ENCODE peak calls at places on chromosomes 2 and 18, in nine cellular contexts. One of them, this sample, is unnamed.

GRCh38 chr2:207334631-207335371 is 169.1 kb upstream of the KLF7 start:
- DNase-seq in nucleus accumbens: no peak
- DNase-seq in pancreas: peak
- DNase-seq in kidney tubule cell: peak
- DNase-seq in effector CD8-positive, alpha-beta T cell: no peak
- DNase-seq in endothelial cell: peak
- DNase-seq in Right ventricle myocardium superior: peak
- DNase-seq in ascending aorta: peak
- DNase-seq in anterior cingulate cortex: no peak
- DNase-seq in this sample: no peak

GRCh38 chr2:86485103-86485502 is 43.9 kb downstream of the KDM3A start:
- DNase-seq in nucleus accumbens: no peak
- DNase-seq in pancreas: no peak
- DNase-seq in kidney tubule cell: no peak
- DNase-seq in effector CD8-positive, alpha-beta T cell: no peak
- DNase-seq in endothelial cell: no peak
- DNase-seq in Right ventricle myocardium superior: no peak
- DNase-seq in ascending aorta: no peak
- DNase-seq in anterior cingulate cortex: no peak
- DNase-seq in this sample: no peak

GRCh38 chr2:12317853-12318426 is 398.8 kb upstream of the TRIB2 start:
- DNase-seq in nucleus accumbens: no peak
- DNase-seq in pancreas: no peak
- DNase-seq in kidney tubule cell: peak
- DNase-seq in effector CD8-positive, alpha-beta T cell: no peak
- DNase-seq in endothelial cell: no peak
- DNase-seq in Right ventricle myocardium superior: no peak
- DNase-seq in ascending aorta: no peak
- DNase-seq in anterior cingulate cortex: no peak
- DNase-seq in this sample: no peak

GRCh38 chr2:114642371-114642770 is 199.9 kb downstream of the DPP10 start:
- DNase-seq in nucleus accumbens: no peak
- DNase-seq in pancreas: no peak
- DNase-seq in kidney tubule cell: no peak
- DNase-seq in effector CD8-positive, alpha-beta T cell: no peak
- DNase-seq in endothelial cell: no peak
- DNase-seq in Right ventricle myocardium superior: no peak
- DNase-seq in ascending aorta: no peak
- DNase-seq in anterior cingulate cortex: no peak
- DNase-seq in this sample: no peak

GRCh38 chr2:39902103-39902502 is 123.0 kb upstream of the THUMPD2 start:
- DNase-seq in nucleus accumbens: no peak
- DNase-seq in pancreas: no peak
- DNase-seq in kidney tubule cell: peak
- DNase-seq in effector CD8-positive, alpha-beta T cell: no peak
- DNase-seq in endothelial cell: no peak
- DNase-seq in Right ventricle myocardium superior: no peak
- DNase-seq in ascending aorta: no peak
- DNase-seq in anterior cingulate cortex: no peak
- DNase-seq in this sample: no peak

GRCh38 chr2:240956161-240956934 is 42.1 kb upstream of the SNED1 start:
- DNase-seq in nucleus accumbens: no peak
- DNase-seq in pancreas: peak
- DNase-seq in kidney tubule cell: no peak
- DNase-seq in effector CD8-positive, alpha-beta T cell: no peak
- DNase-seq in endothelial cell: no peak
- DNase-seq in Right ventricle myocardium superior: peak
- DNase-seq in ascending aorta: no peak
- DNase-seq in anterior cingulate cortex: no peak
- DNase-seq in this sample: peak

GRCh38 chr2:236986524-236987330 is 99.0 kb upstream of the COPS8 start:
- DNase-seq in nucleus accumbens: no peak
- DNase-seq in pancreas: no peak
- DNase-seq in kidney tubule cell: no peak
- DNase-seq in effector CD8-positive, alpha-beta T cell: no peak
- DNase-seq in endothelial cell: no peak
- DNase-seq in Right ventricle myocardium superior: no peak
- DNase-seq in ascending aorta: no peak
- DNase-seq in anterior cingulate cortex: no peak
- DNase-seq in this sample: peak

GRCh38 chr18:69845588-69846506 is 101.8 kb downstream of the CD226 start:
- DNase-seq in nucleus accumbens: no peak
- DNase-seq in pancreas: no peak
- DNase-seq in kidney tubule cell: peak
- DNase-seq in effector CD8-positive, alpha-beta T cell: no peak
- DNase-seq in endothelial cell: no peak
- DNase-seq in Right ventricle myocardium superior: no peak
- DNase-seq in ascending aorta: no peak
- DNase-seq in anterior cingulate cortex: no peak
- DNase-seq in this sample: peak

GRCh38 chr2:203999844-204000243 is 63.3 kb downstream of the ICOS start:
- DNase-seq in nucleus accumbens: no peak
- DNase-seq in pancreas: no peak
- DNase-seq in kidney tubule cell: no peak
- DNase-seq in effector CD8-positive, alpha-beta T cell: no peak
- DNase-seq in endothelial cell: no peak
- DNase-seq in Right ventricle myocardium superior: no peak
- DNase-seq in ascending aorta: no peak
- DNase-seq in anterior cingulate cortex: no peak
- DNase-seq in this sample: no peak

GRCh38 chr2:8380573-8380972 is 301.3 kb upstream of the ID2 start:
- DNase-seq in nucleus accumbens: no peak
- DNase-seq in pancreas: no peak
- DNase-seq in kidney tubule cell: no peak
- DNase-seq in effector CD8-positive, alpha-beta T cell: no peak
- DNase-seq in endothelial cell: no peak
- DNase-seq in Right ventricle myocardium superior: no peak
- DNase-seq in ascending aorta: no peak
- DNase-seq in anterior cingulate cortex: no peak
- DNase-seq in this sample: no peak

GRCh38 chr2:113203901-113204519 is 30.2 kb downstream of the PSD4 start:
- DNase-seq in nucleus accumbens: peak
- DNase-seq in pancreas: peak
- DNase-seq in kidney tubule cell: peak
- DNase-seq in effector CD8-positive, alpha-beta T cell: peak
- DNase-seq in endothelial cell: peak
- DNase-seq in Right ventricle myocardium superior: peak
- DNase-seq in ascending aorta: no peak
- DNase-seq in anterior cingulate cortex: peak
- DNase-seq in this sample: peak

GRCh38 chr2:150944315-150944714 is 317.3 kb downstream of the RBM43 start:
- DNase-seq in nucleus accumbens: no peak
- DNase-seq in pancreas: no peak
- DNase-seq in kidney tubule cell: no peak
- DNase-seq in effector CD8-positive, alpha-beta T cell: no peak
- DNase-seq in endothelial cell: no peak
- DNase-seq in Right ventricle myocardium superior: no peak
- DNase-seq in ascending aorta: no peak
- DNase-seq in anterior cingulate cortex: no peak
- DNase-seq in this sample: no peak

GRCh38 chr2:181680055-181680936 is at the start of gene NEUROD1:
- DNase-seq in nucleus accumbens: no peak
- DNase-seq in pancreas: peak
- DNase-seq in kidney tubule cell: no peak
- DNase-seq in effector CD8-positive, alpha-beta T cell: no peak
- DNase-seq in endothelial cell: no peak
- DNase-seq in Right ventricle myocardium superior: peak
- DNase-seq in ascending aorta: no peak
- DNase-seq in anterior cingulate cortex: peak
- DNase-seq in this sample: peak

GRCh38 chr2:50849205-50849604 is 182.7 kb downstream of the NRXN1 start:
- DNase-seq in nucleus accumbens: no peak
- DNase-seq in pancreas: no peak
- DNase-seq in kidney tubule cell: no peak
- DNase-seq in effector CD8-positive, alpha-beta T cell: no peak
- DNase-seq in endothelial cell: no peak
- DNase-seq in Right ventricle myocardium superior: no peak
- DNase-seq in ascending aorta: no peak
- DNase-seq in anterior cingulate cortex: no peak
- DNase-seq in this sample: no peak

GRCh38 chr2:183284606-183285005 is 160.4 kb downstream of the NUP35 start:
- DNase-seq in nucleus accumbens: no peak
- DNase-seq in pancreas: no peak
- DNase-seq in kidney tubule cell: peak
- DNase-seq in effector CD8-positive, alpha-beta T cell: no peak
- DNase-seq in endothelial cell: no peak
- DNase-seq in Right ventricle myocardium superior: no peak
- DNase-seq in ascending aorta: no peak
- DNase-seq in anterior cingulate cortex: no peak
- DNase-seq in this sample: no peak

GRCh38 chr2:138321458-138321857 is 180.1 kb upstream of the SPOPL start:
- DNase-seq in nucleus accumbens: no peak
- DNase-seq in pancreas: no peak
- DNase-seq in kidney tubule cell: no peak
- DNase-seq in effector CD8-positive, alpha-beta T cell: no peak
- DNase-seq in endothelial cell: no peak
- DNase-seq in Right ventricle myocardium superior: no peak
- DNase-seq in ascending aorta: no peak
- DNase-seq in anterior cingulate cortex: no peak
- DNase-seq in this sample: peak